ENCODE peak calls at places on chromosome 6, in six cellular contexts. One of them, this sample, is unnamed.

GRCh38 chr6:165055231-165055630 is 254.2 kb downstream of the C6orf118 start:
- DNase-seq in mammary epithelial cell: no peak
- DNase-seq in SHP77: no peak
- DNase-seq in CD8-positive, alpha-beta T cell: no peak
- DNase-seq in caudate nucleus: no peak
- DNase-seq in stimulated activated CD4-positive, alpha-beta T cell treated with anti-CD3 and anti-CD28 coated beads, Interleukin-12 subunit alpha, Interleukin-12 subunit beta, amount 100 ng/mL, for 4 hours: no peak
- DNase-seq in this sample: no peak

GRCh38 chr6:163814494-163815364 is 400.2 kb downstream of the QKI start:
- DNase-seq in stimulated activated CD4-positive, alpha-beta T cell treated with anti-CD3 and anti-CD28 coated beads, Interleukin-12 subunit alpha, Interleukin-12 subunit beta, amount 100 ng/mL, for 4 hours: no peak
- DNase-seq in caudate nucleus: no peak
- DNase-seq in mammary epithelial cell: no peak
- DNase-seq in CD8-positive, alpha-beta T cell: no peak
- DNase-seq in SHP77: no peak
- DNase-seq in this sample: peak; percentile 48

GRCh38 chr6:41053056-41053455 is at the start of gene APOBEC2:
- DNase-seq in SHP77: peak; percentile 77
- DNase-seq in caudate nucleus: no peak
- DNase-seq in CD8-positive, alpha-beta T cell: no peak
- DNase-seq in mammary epithelial cell: no peak
- DNase-seq in stimulated activated CD4-positive, alpha-beta T cell treated with anti-CD3 and anti-CD28 coated beads, Interleukin-12 subunit alpha, Interleukin-12 subunit beta, amount 100 ng/mL, for 4 hours: no peak
- DNase-seq in this sample: peak; percentile 96

GRCh38 chr6:13565921-13566320 is 8.5 kb upstream of the SIRT5 start:
- DNase-seq in stimulated activated CD4-positive, alpha-beta T cell treated with anti-CD3 and anti-CD28 coated beads, Interleukin-12 subunit alpha, Interleukin-12 subunit beta, amount 100 ng/mL, for 4 hours: no peak
- DNase-seq in SHP77: no peak
- DNase-seq in caudate nucleus: no peak
- DNase-seq in mammary epithelial cell: no peak
- DNase-seq in CD8-positive, alpha-beta T cell: no peak
- DNase-seq in this sample: no peak

GRCh38 chr6:21554286-21554685 is 39.3 kb upstream of the SOX4 start:
- DNase-seq in SHP77: no peak
- DNase-seq in caudate nucleus: no peak
- DNase-seq in stimulated activated CD4-positive, alpha-beta T cell treated with anti-CD3 and anti-CD28 coated beads, Interleukin-12 subunit alpha, Interleukin-12 subunit beta, amount 100 ng/mL, for 4 hours: no peak
- DNase-seq in mammary epithelial cell: no peak
- DNase-seq in CD8-positive, alpha-beta T cell: no peak
- DNase-seq in this sample: no peak

GRCh38 chr6:42118162-42119001 is 24.0 kb downstream of the C6orf132 start:
- DNase-seq in CD8-positive, alpha-beta T cell: no peak
- DNase-seq in SHP77: no peak
- DNase-seq in caudate nucleus: no peak
- DNase-seq in stimulated activated CD4-positive, alpha-beta T cell treated with anti-CD3 and anti-CD28 coated beads, Interleukin-12 subunit alpha, Interleukin-12 subunit beta, amount 100 ng/mL, for 4 hours: no peak
- DNase-seq in mammary epithelial cell: peak; percentile 85
- DNase-seq in this sample: peak; percentile 66

GRCh38 chr6:152769993-152770392 is 19.4 kb downstream of the VIP start:
- DNase-seq in mammary epithelial cell: no peak
- DNase-seq in caudate nucleus: no peak
- DNase-seq in stimulated activated CD4-positive, alpha-beta T cell treated with anti-CD3 and anti-CD28 coated beads, Interleukin-12 subunit alpha, Interleukin-12 subunit beta, amount 100 ng/mL, for 4 hours: no peak
- DNase-seq in CD8-positive, alpha-beta T cell: no peak
- DNase-seq in SHP77: no peak
- DNase-seq in this sample: no peak

GRCh38 chr6:4253604-4254211 is 118.3 kb upstream of the ECI2 start:
- DNase-seq in stimulated activated CD4-positive, alpha-beta T cell treated with anti-CD3 and anti-CD28 coated beads, Interleukin-12 subunit alpha, Interleukin-12 subunit beta, amount 100 ng/mL, for 4 hours: no peak
- DNase-seq in mammary epithelial cell: peak; percentile 39
- DNase-seq in SHP77: peak; percentile 2
- DNase-seq in caudate nucleus: no peak
- DNase-seq in CD8-positive, alpha-beta T cell: no peak
- DNase-seq in this sample: no peak

GRCh38 chr6:124164363-124164762 is 360.7 kb downstream of the NKAIN2 start:
- DNase-seq in SHP77: no peak
- DNase-seq in stimulated activated CD4-positive, alpha-beta T cell treated with anti-CD3 and anti-CD28 coated beads, Interleukin-12 subunit alpha, Interleukin-12 subunit beta, amount 100 ng/mL, for 4 hours: no peak
- DNase-seq in CD8-positive, alpha-beta T cell: no peak
- DNase-seq in caudate nucleus: no peak
- DNase-seq in mammary epithelial cell: no peak
- DNase-seq in this sample: no peak

GRCh38 chr6:132082421-132082820 is 131.2 kb upstream of the CCN2 start:
- DNase-seq in mammary epithelial cell: no peak
- DNase-seq in stimulated activated CD4-positive, alpha-beta T cell treated with anti-CD3 and anti-CD28 coated beads, Interleukin-12 subunit alpha, Interleukin-12 subunit beta, amount 100 ng/mL, for 4 hours: no peak
- DNase-seq in CD8-positive, alpha-beta T cell: no peak
- DNase-seq in caudate nucleus: no peak
- DNase-seq in SHP77: no peak
- DNase-seq in this sample: no peak

GRCh38 chr6:112199001-112199403 is 55.4 kb downstream of the LAMA4 start:
- DNase-seq in CD8-positive, alpha-beta T cell: no peak
- DNase-seq in stimulated activated CD4-positive, alpha-beta T cell treated with anti-CD3 and anti-CD28 coated beads, Interleukin-12 subunit alpha, Interleukin-12 subunit beta, amount 100 ng/mL, for 4 hours: no peak
- DNase-seq in caudate nucleus: no peak
- DNase-seq in mammary epithelial cell: no peak
- DNase-seq in SHP77: no peak
- DNase-seq in this sample: no peak

GRCh38 chr6:72132425-72132824 is 246.1 kb downstream of the RIMS1 start:
- DNase-seq in SHP77: no peak
- DNase-seq in stimulated activated CD4-positive, alpha-beta T cell treated with anti-CD3 and anti-CD28 coated beads, Interleukin-12 subunit alpha, Interleukin-12 subunit beta, amount 100 ng/mL, for 4 hours: no peak
- DNase-seq in CD8-positive, alpha-beta T cell: no peak
- DNase-seq in caudate nucleus: no peak
- DNase-seq in mammary epithelial cell: peak; percentile 64
- DNase-seq in this sample: no peak

GRCh38 chr6:17530321-17530835 is 69.7 kb upstream of the FAM8A1 start:
- DNase-seq in CD8-positive, alpha-beta T cell: no peak
- DNase-seq in mammary epithelial cell: no peak
- DNase-seq in caudate nucleus: no peak
- DNase-seq in stimulated activated CD4-positive, alpha-beta T cell treated with anti-CD3 and anti-CD28 coated beads, Interleukin-12 subunit alpha, Interleukin-12 subunit beta, amount 100 ng/mL, for 4 hours: no peak
- DNase-seq in SHP77: no peak
- DNase-seq in this sample: no peak

GRCh38 chr6:22709804-22710203 is 140.4 kb downstream of the HDGFL1 start:
- DNase-seq in SHP77: no peak
- DNase-seq in caudate nucleus: no peak
- DNase-seq in CD8-positive, alpha-beta T cell: no peak
- DNase-seq in mammary epithelial cell: no peak
- DNase-seq in stimulated activated CD4-positive, alpha-beta T cell treated with anti-CD3 and anti-CD28 coated beads, Interleukin-12 subunit alpha, Interleukin-12 subunit beta, amount 100 ng/mL, for 4 hours: no peak
- DNase-seq in this sample: no peak

GRCh38 chr6:32203435-32204267 is 11.2 kb upstream of the GPSM3 start:
- DNase-seq in CD8-positive, alpha-beta T cell: no peak
- DNase-seq in caudate nucleus: no peak
- DNase-seq in SHP77: no peak
- DNase-seq in stimulated activated CD4-positive, alpha-beta T cell treated with anti-CD3 and anti-CD28 coated beads, Interleukin-12 subunit alpha, Interleukin-12 subunit beta, amount 100 ng/mL, for 4 hours: no peak
- DNase-seq in mammary epithelial cell: no peak
- DNase-seq in this sample: no peak

GRCh38 chr6:138800377-138801150 is 4.7 kb downstream of the ECT2L start:
- DNase-seq in mammary epithelial cell: no peak
- DNase-seq in stimulated activated CD4-positive, alpha-beta T cell treated with anti-CD3 and anti-CD28 coated beads, Interleukin-12 subunit alpha, Interleukin-12 subunit beta, amount 100 ng/mL, for 4 hours: no peak
- DNase-seq in CD8-positive, alpha-beta T cell: no peak
- DNase-seq in SHP77: no peak
- DNase-seq in caudate nucleus: no peak
- DNase-seq in this sample: no peak

GRCh38 chr6:122289721-122290501 is 109.5 kb upstream of the HSF2 start:
- DNase-seq in caudate nucleus: no peak
- DNase-seq in mammary epithelial cell: no peak
- DNase-seq in stimulated activated CD4-positive, alpha-beta T cell treated with anti-CD3 and anti-CD28 coated beads, Interleukin-12 subunit alpha, Interleukin-12 subunit beta, amount 100 ng/mL, for 4 hours: no peak
- DNase-seq in CD8-positive, alpha-beta T cell: no peak
- DNase-seq in SHP77: no peak
- DNase-seq in this sample: no peak

GRCh38 chr6:127606131-127606562 is 29.2 kb downstream of the C6orf58 start:
- DNase-seq in stimulated activated CD4-positive, alpha-beta T cell treated with anti-CD3 and anti-CD28 coated beads, Interleukin-12 subunit alpha, Interleukin-12 subunit beta, amount 100 ng/mL, for 4 hours: no peak
- DNase-seq in CD8-positive, alpha-beta T cell: no peak
- DNase-seq in caudate nucleus: no peak
- DNase-seq in mammary epithelial cell: peak; percentile 31
- DNase-seq in SHP77: peak; percentile 65
- DNase-seq in this sample: no peak

GRCh38 chr6:150139533-150139932 is 3.3 kb upstream of the PPP1R14C start:
- DNase-seq in SHP77: no peak
- DNase-seq in mammary epithelial cell: no peak
- DNase-seq in CD8-positive, alpha-beta T cell: no peak
- DNase-seq in stimulated activated CD4-positive, alpha-beta T cell treated with anti-CD3 and anti-CD28 coated beads, Interleukin-12 subunit alpha, Interleukin-12 subunit beta, amount 100 ng/mL, for 4 hours: no peak
- DNase-seq in caudate nucleus: no peak
- DNase-seq in this sample: no peak

GRCh38 chr6:166586424-166587156 is at the start of gene RAMACL:
- DNase-seq in mammary epithelial cell: peak; percentile 19
- DNase-seq in stimulated activated CD4-positive, alpha-beta T cell treated with anti-CD3 and anti-CD28 coated beads, Interleukin-12 subunit alpha, Interleukin-12 subunit beta, amount 100 ng/mL, for 4 hours: peak; percentile 11
- DNase-seq in caudate nucleus: peak; percentile 29
- DNase-seq in SHP77: no peak
- DNase-seq in CD8-positive, alpha-beta T cell: peak; percentile 43
- DNase-seq in this sample: no peak

This sample was measured in gastrocnemius medialis.